ENCODE peak calls at places on chromosomes 12 and 14, in eight cellular contexts. E is right lobe of liver; X is effector memory CD4-positive, alpha-beta T cell; G is suprapubic skin; P is aorta; N is naive thymus-derived CD4-positive, alpha-beta T cell; S is lower lobe of right lung; C is endodermal cell. Y is an unnamed sample.
A peak's percentile ranks its signal among the peaks of the same experiment; 100 is the strongest.

GRCh38 chr12:121186826-121187225 is 23.1 kb upstream of the P2RX4 start:
- DNase-seq in E (no peak), X (no peak), G (no peak), P (no peak), N (no peak), S (no peak), C (no peak), Y (no peak)

GRCh38 chr12:71645268-71645667 is 18.4 kb downstream of the ZFC3H1 start:
- DNase-seq in E (no peak), X (no peak), G (no peak), P (no peak), N (no peak), S (no peak), C (no peak), Y (no peak)

GRCh38 chr12:85632390-85632789 is 203.8 kb downstream of the RASSF9 start:
- DNase-seq in E (no peak), X (no peak), G (no peak), P (no peak), N (no peak), S (no peak), C (no peak), Y (no peak)

GRCh38 chr12:114670257-114670955 is 13.6 kb downstream of the TBX3 start:
- DNase-seq in E (no peak), X (no peak), G (no peak), P (no peak), N (no peak), S (no peak), C (no peak), Y (no peak)

GRCh38 chr14:104794641-104795467 is 694 bp downstream of the AKT1 start:
- DNase-seq in E (peak; percentile 74), X (no peak), G (no peak), P (no peak), N (peak; percentile 64), S (peak; percentile 64), C (peak; percentile 76), Y (no peak)

GRCh38 chr14:102394717-102395378 is 32.1 kb downstream of the TECPR2 start:
- DNase-seq in E (no peak), X (no peak), G (no peak), P (no peak), N (no peak), S (no peak), C (no peak), Y (no peak)

GRCh38 chr12:52975820-52976573 is 27.1 kb downstream of the KRT18 start:
- DNase-seq in E (no peak), X (no peak), G (no peak), P (no peak), N (no peak), S (peak; percentile 57), C (peak; percentile 95), Y (peak; percentile 69)

GRCh38 chr14:104286496-104286895 is 148.1 kb downstream of the KIF26A start:
- DNase-seq in E (peak; percentile 41), X (no peak), G (peak; percentile 46), P (peak; percentile 18), N (no peak), S (peak; percentile 15), C (no peak), Y (peak; percentile 50)

GRCh38 chr12:41907550-41907949 is 237.1 kb downstream of the GXYLT1 start:
- DNase-seq in E (no peak), X (no peak), G (no peak), P (no peak), N (no peak), S (no peak), C (no peak), Y (no peak)

GRCh38 chr12:105761075-105761474 is 377.7 kb downstream of the NUAK1 start:
- DNase-seq in E (no peak), X (no peak), G (no peak), P (no peak), N (no peak), S (no peak), C (no peak), Y (no peak)

GRCh38 chr12:127621366-127621765 is 645.6 kb upstream of the TMEM132C start:
- DNase-seq in E (no peak), X (no peak), G (no peak), P (peak; percentile 54), N (no peak), S (no peak), C (peak; percentile 66), Y (no peak)

GRCh38 chr12:75818863-75819262 is 212.7 kb downstream of the PHLDA1 start:
- DNase-seq in E (no peak), X (no peak), G (no peak), P (no peak), N (no peak), S (no peak), C (no peak), Y (no peak)

GRCh38 chr14:93967637-93968250 is 8.6 kb downstream of the ASB2 start:
- DNase-seq in E (no peak), X (no peak), G (no peak), P (no peak), N (no peak), S (no peak), C (no peak), Y (no peak)
- H3K4me1 ChIP-seq in E (no peaks in the 10 kb centered on the region), X (peaks cover 33% of the 10 kb centered on the region), G (peaks cover 11% of the 10 kb centered on the region), P (peaks cover 3% of the 10 kb centered on the region), N (peaks cover 25% of the 10 kb centered on the region), S (peaks cover 36% of the 10 kb centered on the region), C (no peaks in the 10 kb centered on the region), Y (peaks cover 13% of the 10 kb centered on the region)

DNA sequence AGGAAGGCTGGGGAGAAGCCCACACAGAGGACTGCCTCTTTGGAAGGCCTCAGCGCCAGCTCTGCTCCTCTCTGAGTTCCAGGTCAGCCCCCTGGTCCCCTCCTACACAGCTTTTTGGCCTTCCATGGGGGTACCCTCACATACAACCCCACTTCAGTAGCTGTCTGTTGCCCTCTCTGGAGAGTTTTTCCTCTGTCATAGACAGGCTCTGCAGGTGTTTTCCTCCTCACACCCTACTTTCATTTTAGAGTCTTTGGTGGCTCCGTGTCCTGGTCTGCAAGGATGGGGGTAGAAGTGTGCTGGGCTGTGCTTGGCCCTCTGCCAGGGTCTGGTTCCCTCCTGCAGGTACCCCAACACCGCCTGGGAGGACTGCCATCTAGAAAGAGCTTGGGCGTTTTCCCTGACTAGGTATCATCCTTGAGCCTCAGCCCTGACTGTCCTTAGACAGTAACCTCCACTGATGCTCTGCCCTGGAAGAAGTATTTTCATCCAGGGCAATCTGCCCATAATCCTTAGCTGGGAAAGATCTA is 15.1 kb downstream of the ZDHHC22 start:
- DNase-seq in E (no peak), X (no peak), G (no peak), P (no peak), N (no peak), S (no peak), C (peak; percentile 38), Y (no peak)
- H3K27me3 ChIP-seq in E (no peaks in the 10 kb centered on the region), X (no peaks in the 10 kb centered on the region), G (peaks cover 13% of the 10 kb centered on the region), P (no peaks in the 10 kb centered on the region), N (no peaks in the 10 kb centered on the region), S (peaks cover 20% of the 10 kb centered on the region), C (peaks cover 26% of the 10 kb centered on the region), Y (peaks cover 14% of the 10 kb centered on the region)

GRCh38 chr14:61701946-61702345 is 6.6 kb downstream of the HIF1A start:
- DNase-seq in E (no peak), X (no peak), G (no peak), P (no peak), N (no peak), S (no peak), C (no peak), Y (no peak)
- H3K4me3 ChIP-seq in E (no peak overlapping the region), X (no peak overlapping the region), G (no peak overlapping the region), P (no peak overlapping the region), N (no peak overlapping the region), S (no peak overlapping the region), C (no peak overlapping the region), Y (peak overlapping the region; percentile 80)

GRCh38 chr14:61471297-61471980 is 150.1 kb downstream of the PRKCH start:
- DNase-seq in E (no peak), X (no peak), G (no peak), P (no peak), N (no peak), S (no peak), C (no peak), Y (no peak)
- H3K4me1 ChIP-seq in E (peaks cover 1% of the 10 kb centered on the region), X (peaks cover 70% of the 10 kb centered on the region), G (peaks cover 75% of the 10 kb centered on the region), P (no peaks in the 10 kb centered on the region), N (peaks cover 76% of the 10 kb centered on the region), S (peaks cover 100% of the 10 kb centered on the region), C (no peaks in the 10 kb centered on the region), Y (peaks cover 77% of the 10 kb centered on the region)

DNA sequence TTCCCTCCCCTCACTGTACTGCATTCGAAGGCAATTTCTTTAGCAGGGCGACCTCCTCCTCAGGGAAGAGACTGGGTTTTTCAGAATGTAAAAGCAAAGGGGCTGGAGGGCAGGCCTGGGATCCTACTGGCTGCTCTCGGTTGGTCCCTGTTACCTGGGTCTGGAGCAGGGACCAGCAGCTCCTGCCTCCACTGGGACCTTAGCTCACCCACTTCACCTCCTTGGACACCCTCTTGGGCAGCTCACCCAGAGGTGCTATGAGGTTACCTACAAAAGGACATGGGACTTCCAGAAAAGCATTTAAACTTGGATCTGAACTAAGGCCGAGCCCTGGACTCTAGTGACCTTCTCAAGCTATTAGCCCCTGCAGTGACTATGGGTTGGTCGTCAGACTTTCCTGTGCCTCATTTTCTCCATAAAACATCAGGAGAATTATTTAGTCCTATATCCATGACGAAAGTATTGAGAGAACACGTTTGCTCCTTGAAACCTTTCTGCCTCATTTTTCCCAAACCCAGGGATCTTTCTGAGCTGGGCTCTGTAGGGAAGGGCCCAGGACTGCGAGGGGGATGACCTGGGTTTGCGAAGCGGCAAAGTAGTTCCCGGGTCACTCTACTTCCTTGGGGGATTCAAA is 65.0 kb downstream of the FBXL14 start:
- DNase-seq in E (no peak), X (no peak), G (no peak), P (no peak), N (no peak), S (no peak), C (peak; percentile 64), Y (peak; percentile 29)
- H3K27me3 ChIP-seq in E (peaks cover 8% of the 10 kb centered on the region), X (peaks cover 22% of the 10 kb centered on the region), G (peaks cover 35% of the 10 kb centered on the region), P (no peaks in the 10 kb centered on the region), N (peaks cover 31% of the 10 kb centered on the region), S (peaks cover 44% of the 10 kb centered on the region), C (peaks cover 74% of the 10 kb centered on the region), Y (peaks cover 20% of the 10 kb centered on the region)

GRCh38 chr12:132562489-132563045 is 47.8 kb downstream of the LRCOL1 start:
- DNase-seq in E (no peak), X (no peak), G (no peak), P (no peak), N (no peak), S (no peak), C (no peak), Y (no peak)
- H3K4me3 ChIP-seq in E (no peak overlapping the region), X (no peak overlapping the region), G (no peak overlapping the region), P (no peak overlapping the region), N (no peak overlapping the region), S (no peak overlapping the region), C (no peak overlapping the region), Y (no peak overlapping the region)